ENCODE peak calls at places on chromosomes 4 and X, in six cellular contexts. W, I, R, Q, U and F are unnamed samples.
A peak's percentile ranks its signal among the peaks of the same experiment; 100 is the strongest.

GRCh38 chr4:149160370-149160769 is 655.3 kb downstream of the IQCM start:
- DNase-seq in I (no peak), Q (no peak), R (no peak), U (no peak), W (no peak), F (no peak)

GRCh38 chrX:123607806-123608205 is 125.0 kb downstream of the THOC2 start:
- DNase-seq in R (no peak), I (no peak), U (no peak), W (no peak), Q (no peak), F (no peak)

GRCh38 chrX:12403474-12404082 is 265.3 kb downstream of the FRMPD4 start:
- DNase-seq in R (no peak), U (no peak), I (no peak), Q (no peak), W (no peak), F (peak; percentile 9)

GRCh38 chr4:158013858-158014257 is 159.0 kb downstream of the GASK1B start:
- DNase-seq in I (no peak), U (peak; percentile 68), Q (no peak), W (no peak), R (no peak), F (no peak)

GRCh38 chr4:51885371-51885770 is 42.4 kb downstream of the DCUN1D4 start:
- DNase-seq in R (no peak), U (peak; percentile 36), I (no peak), Q (no peak), W (peak; percentile 56), F (no peak)

GRCh38 chrX:40663880-40664630 is 16.7 kb upstream of the CXorf38 start:
- DNase-seq in W (no peak), Q (no peak), R (no peak), I (no peak), U (peak; percentile 16), F (no peak)

GRCh38 chr4:174681723-174682300 is 147.2 kb downstream of the GLRA3 start:
- DNase-seq in Q (no peak), W (no peak), U (peak; percentile 65), R (no peak), I (no peak), F (peak; percentile 32)

GRCh38 chr4:25863347-25863784 is 578 bp upstream of the SEL1L3 start:
- DNase-seq in Q (peak; percentile 78), I (no peak), R (no peak), U (no peak), W (no peak), F (no peak)

GRCh38 chrX:39753296-39753996 is 344.3 kb downstream of the BCOR start:
- DNase-seq in I (no peak), R (no peak), Q (no peak), U (peak; percentile 77), W (peak; percentile 33), F (no peak)

GRCh38 chr4:120331486-120332281 is 265.0 kb upstream of the MAD2L1 start:
- DNase-seq in R (no peak), I (no peak), W (no peak), U (peak; percentile 1), Q (no peak), F (no peak)

GRCh38 chr4:184289179-184289535 is 71.5 kb upstream of the ENPP6 start:
- DNase-seq in W (no peak), U (no peak), Q (no peak), R (no peak), I (no peak), F (no peak)

GRCh38 chr4:3387154-3387942 is 54.4 kb upstream of the HGFAC start:
- DNase-seq in W (no peak), R (no peak), I (no peak), U (no peak), Q (peak; percentile 61), F (no peak)

GRCh38 chr4:184824776-184825393 is 883 bp downstream of the ACSL1 start:
- DNase-seq in W (peak; percentile 34), Q (no peak), U (peak; percentile 22), I (no peak), R (no peak), F (no peak)

GRCh38 chr4:164977243-164978164 is at the start of gene TRIM61:
- DNase-seq in I (no peak), R (no peak), Q (peak; percentile 86), U (peak; percentile 43), W (no peak), F (peak; percentile 19)

GRCh38 chr4:153538408-153539057 is 72.4 kb downstream of the TMEM131L start:
- DNase-seq in W (no peak), U (peak; percentile 49), Q (peak; percentile 80), R (peak; percentile 36), I (no peak), F (no peak)

GRCh38 chr4:80197132-80197573 is at the start of gene PRDM8:
- DNase-seq in W (no peak), I (no peak), U (no peak), Q (peak; percentile 79), R (no peak), F (no peak)

GRCh38 chr4:2091990-2092652 is 33.0 kb downstream of the NAT8L start:
- DNase-seq in W (no peak), U (no peak), Q (no peak), R (no peak), I (no peak), F (no peak)

GRCh38 chr4:77110707-77111106 is 34.9 kb upstream of the CCNI start:
- DNase-seq in U (peak; percentile 5), I (no peak), W (no peak), R (no peak), Q (no peak), F (no peak)

GRCh38 chrX:443676-444210 is 57.0 kb upstream of the PPP2R3B start:
- DNase-seq in I (no peak), W (no peak), R (no peak), Q (peak; percentile 27), U (no peak), F (no peak)

GRCh38 chrX:37454537-37455285 is 105.5 kb downstream of the PRRG1 start:
- DNase-seq in W (no peak), I (no peak), Q (no peak), R (no peak), U (peak; percentile 52), F (no peak)

GRCh38 chrX:378443-378842 is 8.3 kb downstream of the PPP2R3B start:
- DNase-seq in W (no peak), I (no peak), Q (no peak), R (no peak), U (no peak), F (no peak)

GRCh38 chr4:98262431-98262830 is 1.2 kb downstream of the RAP1GDS1 start:
- DNase-seq in W (peak; percentile 53), R (no peak), I (no peak), Q (no peak), U (peak; percentile 15), F (no peak)

GRCh38 chrX:129665916-129666644 is 11.3 kb upstream of the APLN start:
- DNase-seq in W (no peak), I (no peak), U (peak; percentile 86), Q (no peak), R (no peak), F (peak; percentile 63)

GRCh38 chr4:184807261-184807660 is 18.5 kb downstream of the ACSL1 start:
- DNase-seq in R (no peak), I (no peak), W (no peak), U (peak; percentile 22), Q (no peak), F (no peak)

GRCh38 chr4:185529413-185529812 is 5.9 kb downstream of the PDLIM3 start:
- DNase-seq in R (no peak), I (no peak), U (no peak), W (no peak), Q (peak; percentile 66), F (no peak)

GRCh38 chr4:23889814-23890269 is at the start of gene PPARGC1A:
- DNase-seq in W (no peak), I (no peak), U (no peak), R (peak; percentile 51), Q (peak; percentile 69), F (peak; percentile 31)

GRCh38 chrX:331145-331771 is 12.7 kb upstream of the GTPBP6 start:
- DNase-seq in Q (peak; percentile 83), I (no peak), U (peak; percentile 28), W (no peak), R (no peak), F (peak; percentile 27)

GRCh38 chr4:4333265-4333706 is 43.2 kb downstream of the ZBTB49 start:
- DNase-seq in Q (no peak), U (peak; percentile 84), R (no peak), W (peak; percentile 73), I (no peak), F (peak; percentile 54)

GRCh38 chrX:25007059-25008053 is 8.4 kb downstream of the ARX start:
- DNase-seq in W (no peak), U (no peak), I (no peak), Q (no peak), R (no peak), F (no peak)

GRCh38 chr4:104491396-104491821 is 3.3 kb downstream of the CXXC4 start:
- DNase-seq in R (peak; percentile 34), Q (peak; percentile 83), I (peak; percentile 1), W (peak; percentile 48), U (no peak), F (no peak)

GRCh38 chr4:174066806-174067205 is 216.7 kb downstream of the FBXO8 start:
- DNase-seq in Q (no peak), W (no peak), R (no peak), I (no peak), U (peak; percentile 58), F (no peak)